ENCODE peak calls at places on chromosomes 12 and 14, in eight cellular contexts. One of them, this sample, is unnamed.

GRCh38 chr14:96508900-96509299 is 6.7 kb downstream of the PAPOLA start:
- DNase-seq in substantia nigra: no peak
- DNase-seq in Kasumi-1: no peak
- DNase-seq in EH: peak; percentile 38
- DNase-seq in CD8-positive, alpha-beta memory T cell: no peak
- DNase-seq in stimulated activated CD4-positive, alpha-beta T cell treated with anti-CD3 and anti-CD28 coated beads, Interleukin-4, amount 100 ng/mL, for 4 hours: no peak
- DNase-seq in AG09309: no peak
- DNase-seq in fibroblast of the conjunctiva: no peak
- DNase-seq in this sample: no peak

GRCh38 chr14:95200404-95200803 is 43.1 kb upstream of the DICER1 start:
- DNase-seq in stimulated activated CD4-positive, alpha-beta T cell treated with anti-CD3 and anti-CD28 coated beads, Interleukin-4, amount 100 ng/mL, for 4 hours: no peak
- DNase-seq in AG09309: no peak
- DNase-seq in fibroblast of the conjunctiva: no peak
- DNase-seq in EH: no peak
- DNase-seq in CD8-positive, alpha-beta memory T cell: no peak
- DNase-seq in substantia nigra: no peak
- DNase-seq in Kasumi-1: no peak
- DNase-seq in this sample: peak; percentile 64

GRCh38 chr12:85805654-85806053 is 30.6 kb downstream of the RASSF9 start:
- DNase-seq in stimulated activated CD4-positive, alpha-beta T cell treated with anti-CD3 and anti-CD28 coated beads, Interleukin-4, amount 100 ng/mL, for 4 hours: no peak
- DNase-seq in substantia nigra: no peak
- DNase-seq in AG09309: no peak
- DNase-seq in EH: no peak
- DNase-seq in CD8-positive, alpha-beta memory T cell: no peak
- DNase-seq in Kasumi-1: peak; percentile 49
- DNase-seq in fibroblast of the conjunctiva: no peak
- DNase-seq in this sample: no peak

GRCh38 chr12:122250536-122250935 is 15.8 kb downstream of the VPS33A start:
- DNase-seq in CD8-positive, alpha-beta memory T cell: no peak
- DNase-seq in Kasumi-1: no peak
- DNase-seq in AG09309: no peak
- DNase-seq in fibroblast of the conjunctiva: no peak
- DNase-seq in substantia nigra: no peak
- DNase-seq in EH: no peak
- DNase-seq in stimulated activated CD4-positive, alpha-beta T cell treated with anti-CD3 and anti-CD28 coated beads, Interleukin-4, amount 100 ng/mL, for 4 hours: no peak
- DNase-seq in this sample: no peak

GRCh38 chr14:66974397-66975025 is 214.7 kb upstream of the GARIN2 start:
- DNase-seq in EH: peak; percentile 91
- DNase-seq in fibroblast of the conjunctiva: no peak
- DNase-seq in stimulated activated CD4-positive, alpha-beta T cell treated with anti-CD3 and anti-CD28 coated beads, Interleukin-4, amount 100 ng/mL, for 4 hours: no peak
- DNase-seq in CD8-positive, alpha-beta memory T cell: no peak
- DNase-seq in AG09309: no peak
- DNase-seq in substantia nigra: no peak
- DNase-seq in Kasumi-1: no peak
- DNase-seq in this sample: no peak

GRCh38 chr14:30131698-30132097 is 204.1 kb upstream of the PRKD1 start:
- DNase-seq in Kasumi-1: no peak
- DNase-seq in CD8-positive, alpha-beta memory T cell: no peak
- DNase-seq in substantia nigra: no peak
- DNase-seq in stimulated activated CD4-positive, alpha-beta T cell treated with anti-CD3 and anti-CD28 coated beads, Interleukin-4, amount 100 ng/mL, for 4 hours: no peak
- DNase-seq in fibroblast of the conjunctiva: no peak
- DNase-seq in AG09309: no peak
- DNase-seq in EH: no peak
- DNase-seq in this sample: no peak

GRCh38 chr12:117000316-117000715 is 89.6 kb downstream of the FBXW8 start:
- DNase-seq in stimulated activated CD4-positive, alpha-beta T cell treated with anti-CD3 and anti-CD28 coated beads, Interleukin-4, amount 100 ng/mL, for 4 hours: no peak
- DNase-seq in AG09309: no peak
- DNase-seq in CD8-positive, alpha-beta memory T cell: no peak
- DNase-seq in fibroblast of the conjunctiva: no peak
- DNase-seq in EH: no peak
- DNase-seq in Kasumi-1: no peak
- DNase-seq in substantia nigra: no peak
- DNase-seq in this sample: no peak

GRCh38 chr12:132263061-132263360 is 66.4 kb downstream of the GALNT9 start:
- DNase-seq in EH: no peak
- DNase-seq in substantia nigra: no peak
- DNase-seq in Kasumi-1: no peak
- DNase-seq in CD8-positive, alpha-beta memory T cell: no peak
- DNase-seq in AG09309: no peak
- DNase-seq in stimulated activated CD4-positive, alpha-beta T cell treated with anti-CD3 and anti-CD28 coated beads, Interleukin-4, amount 100 ng/mL, for 4 hours: no peak
- DNase-seq in fibroblast of the conjunctiva: no peak
- DNase-seq in this sample: no peak

GRCh38 chr14:54191846-54192245 is 205.0 kb upstream of the CDKN3 start:
- DNase-seq in EH: no peak
- DNase-seq in AG09309: no peak
- DNase-seq in fibroblast of the conjunctiva: no peak
- DNase-seq in CD8-positive, alpha-beta memory T cell: no peak
- DNase-seq in substantia nigra: no peak
- DNase-seq in Kasumi-1: no peak
- DNase-seq in stimulated activated CD4-positive, alpha-beta T cell treated with anti-CD3 and anti-CD28 coated beads, Interleukin-4, amount 100 ng/mL, for 4 hours: no peak
- DNase-seq in this sample: no peak

GRCh38 chr14:86884498-86884897 is 1108.5 kb downstream of the GALC start:
- DNase-seq in stimulated activated CD4-positive, alpha-beta T cell treated with anti-CD3 and anti-CD28 coated beads, Interleukin-4, amount 100 ng/mL, for 4 hours: no peak
- DNase-seq in CD8-positive, alpha-beta memory T cell: no peak
- DNase-seq in fibroblast of the conjunctiva: no peak
- DNase-seq in Kasumi-1: no peak
- DNase-seq in substantia nigra: no peak
- DNase-seq in EH: no peak
- DNase-seq in AG09309: no peak
- DNase-seq in this sample: no peak

GRCh38 chr12:40559865-40560264 is 132.4 kb upstream of the CNTN1 start:
- DNase-seq in substantia nigra: no peak
- DNase-seq in CD8-positive, alpha-beta memory T cell: no peak
- DNase-seq in AG09309: no peak
- DNase-seq in fibroblast of the conjunctiva: no peak
- DNase-seq in EH: no peak
- DNase-seq in stimulated activated CD4-positive, alpha-beta T cell treated with anti-CD3 and anti-CD28 coated beads, Interleukin-4, amount 100 ng/mL, for 4 hours: no peak
- DNase-seq in Kasumi-1: no peak
- DNase-seq in this sample: no peak

GRCh38 chr14:86450075-86450474 is 920.1 kb downstream of the FLRT2 start:
- DNase-seq in EH: peak; percentile 9
- DNase-seq in fibroblast of the conjunctiva: peak; percentile 12
- DNase-seq in substantia nigra: no peak
- DNase-seq in stimulated activated CD4-positive, alpha-beta T cell treated with anti-CD3 and anti-CD28 coated beads, Interleukin-4, amount 100 ng/mL, for 4 hours: no peak
- DNase-seq in AG09309: no peak
- DNase-seq in CD8-positive, alpha-beta memory T cell: no peak
- DNase-seq in Kasumi-1: no peak
- DNase-seq in this sample: no peak

GRCh38 chr12:78146365-78146772 is 315.7 kb downstream of the NAV3 start:
- DNase-seq in CD8-positive, alpha-beta memory T cell: no peak
- DNase-seq in fibroblast of the conjunctiva: peak; percentile 49
- DNase-seq in EH: peak; percentile 51
- DNase-seq in AG09309: peak; percentile 16
- DNase-seq in stimulated activated CD4-positive, alpha-beta T cell treated with anti-CD3 and anti-CD28 coated beads, Interleukin-4, amount 100 ng/mL, for 4 hours: no peak
- DNase-seq in substantia nigra: no peak
- DNase-seq in Kasumi-1: peak; percentile 39
- DNase-seq in this sample: no peak

GRCh38 chr12:29230800-29231560 is 81.9 kb downstream of the FAR2 start:
- DNase-seq in AG09309: no peak
- DNase-seq in CD8-positive, alpha-beta memory T cell: no peak
- DNase-seq in Kasumi-1: no peak
- DNase-seq in substantia nigra: no peak
- DNase-seq in EH: no peak
- DNase-seq in stimulated activated CD4-positive, alpha-beta T cell treated with anti-CD3 and anti-CD28 coated beads, Interleukin-4, amount 100 ng/mL, for 4 hours: no peak
- DNase-seq in fibroblast of the conjunctiva: no peak
- DNase-seq in this sample: no peak

GRCh38 chr14:63308723-63309317 is 9.9 kb downstream of the GPHB5 start:
- DNase-seq in AG09309: no peak
- DNase-seq in CD8-positive, alpha-beta memory T cell: no peak
- DNase-seq in substantia nigra: no peak
- DNase-seq in stimulated activated CD4-positive, alpha-beta T cell treated with anti-CD3 and anti-CD28 coated beads, Interleukin-4, amount 100 ng/mL, for 4 hours: peak; percentile 0
- DNase-seq in EH: peak; percentile 14
- DNase-seq in fibroblast of the conjunctiva: no peak
- DNase-seq in Kasumi-1: peak; percentile 31
- DNase-seq in this sample: no peak

GRCh38 chr12:113407931-113408585 is 4.4 kb upstream of the SDS start:
- DNase-seq in CD8-positive, alpha-beta memory T cell: no peak
- DNase-seq in AG09309: peak; percentile 21
- DNase-seq in fibroblast of the conjunctiva: peak; percentile 36
- DNase-seq in substantia nigra: no peak
- DNase-seq in stimulated activated CD4-positive, alpha-beta T cell treated with anti-CD3 and anti-CD28 coated beads, Interleukin-4, amount 100 ng/mL, for 4 hours: no peak
- DNase-seq in EH: peak; percentile 57
- DNase-seq in Kasumi-1: no peak
- DNase-seq in this sample: no peak

GRCh38 chr12:4268549-4269181 is 4.9 kb upstream of the CCND2 start:
- DNase-seq in EH: no peak
- DNase-seq in AG09309: no peak
- DNase-seq in CD8-positive, alpha-beta memory T cell: no peak
- DNase-seq in fibroblast of the conjunctiva: no peak
- DNase-seq in Kasumi-1: no peak
- DNase-seq in substantia nigra: no peak
- DNase-seq in stimulated activated CD4-positive, alpha-beta T cell treated with anti-CD3 and anti-CD28 coated beads, Interleukin-4, amount 100 ng/mL, for 4 hours: no peak
- DNase-seq in this sample: no peak

GRCh38 chr12:108855284-108856169 is 1.9 kb downstream of the SSH1 start:
- DNase-seq in AG09309: no peak
- DNase-seq in Kasumi-1: peak; percentile 88
- DNase-seq in EH: peak; percentile 46
- DNase-seq in fibroblast of the conjunctiva: no peak
- DNase-seq in CD8-positive, alpha-beta memory T cell: no peak
- DNase-seq in substantia nigra: no peak
- DNase-seq in stimulated activated CD4-positive, alpha-beta T cell treated with anti-CD3 and anti-CD28 coated beads, Interleukin-4, amount 100 ng/mL, for 4 hours: no peak
- DNase-seq in this sample: no peak

GRCh38 chr12:19666070-19666469 is 226.8 kb downstream of the AEBP2 start:
- DNase-seq in Kasumi-1: no peak
- DNase-seq in AG09309: no peak
- DNase-seq in stimulated activated CD4-positive, alpha-beta T cell treated with anti-CD3 and anti-CD28 coated beads, Interleukin-4, amount 100 ng/mL, for 4 hours: no peak
- DNase-seq in substantia nigra: no peak
- DNase-seq in EH: no peak
- DNase-seq in CD8-positive, alpha-beta memory T cell: no peak
- DNase-seq in fibroblast of the conjunctiva: no peak
- DNase-seq in this sample: no peak

GRCh38 chr12:109963330-109963729 is 32.8 kb downstream of the GIT2 start:
- DNase-seq in CD8-positive, alpha-beta memory T cell: no peak
- DNase-seq in Kasumi-1: no peak
- DNase-seq in AG09309: no peak
- DNase-seq in stimulated activated CD4-positive, alpha-beta T cell treated with anti-CD3 and anti-CD28 coated beads, Interleukin-4, amount 100 ng/mL, for 4 hours: no peak
- DNase-seq in substantia nigra: no peak
- DNase-seq in fibroblast of the conjunctiva: no peak
- DNase-seq in EH: no peak
- DNase-seq in this sample: no peak

GRCh38 chr14:99755629-99756603 is 37.3 kb upstream of the EML1 start:
- DNase-seq in CD8-positive, alpha-beta memory T cell: no peak
- DNase-seq in Kasumi-1: no peak
- DNase-seq in stimulated activated CD4-positive, alpha-beta T cell treated with anti-CD3 and anti-CD28 coated beads, Interleukin-4, amount 100 ng/mL, for 4 hours: no peak
- DNase-seq in EH: peak; percentile 95
- DNase-seq in AG09309: peak; percentile 79
- DNase-seq in fibroblast of the conjunctiva: peak; percentile 81
- DNase-seq in substantia nigra: peak; percentile 31
- DNase-seq in this sample: peak; percentile 90

GRCh38 chr12:95608252-95609033 is 57.2 kb upstream of the USP44 start:
- DNase-seq in CD8-positive, alpha-beta memory T cell: no peak
- DNase-seq in EH: peak; percentile 91
- DNase-seq in stimulated activated CD4-positive, alpha-beta T cell treated with anti-CD3 and anti-CD28 coated beads, Interleukin-4, amount 100 ng/mL, for 4 hours: no peak
- DNase-seq in Kasumi-1: no peak
- DNase-seq in fibroblast of the conjunctiva: peak; percentile 13
- DNase-seq in substantia nigra: no peak
- DNase-seq in AG09309: peak; percentile 84
- DNase-seq in this sample: peak; percentile 75

GRCh38 chr14:77612011-77612620 is 4.3 kb downstream of the SPTLC2 start:
- DNase-seq in EH: peak; percentile 84
- DNase-seq in AG09309: peak; percentile 20
- DNase-seq in stimulated activated CD4-positive, alpha-beta T cell treated with anti-CD3 and anti-CD28 coated beads, Interleukin-4, amount 100 ng/mL, for 4 hours: no peak
- DNase-seq in substantia nigra: no peak
- DNase-seq in fibroblast of the conjunctiva: no peak
- DNase-seq in CD8-positive, alpha-beta memory T cell: no peak
- DNase-seq in Kasumi-1: no peak
- DNase-seq in this sample: no peak